ENCODE peak calls at places on chromosomes 6 and 20, in ten cellular contexts. M is adipocyte; B is CD4-positive, alpha-beta memory T cell; W is heart right ventricle; C is H7; L is CD8-positive, alpha-beta T cell; R is cardiac muscle cell; Q is stomach; H is aorta; S is Peyer's patch. Z is an unnamed sample. For H3K27me3, the result is how much of the 10 kb centered on the place peaks cover.

GRCh38 chr20:20520776-20521175 is 152.9 kb downstream of the INSM1 start:
- DNase-seq in Q (no peak), B (no peak), H (no peak), L (no peak), C (no peak), M (peak), R (peak), W (no peak), S (no peak), Z (no peak)

GRCh38 chr6:161044335-161044734 is 52.8 kb downstream of the MAP3K4 start:
- DNase-seq in Q (no peak), S (no peak), B (no peak), C (no peak), M (no peak), W (no peak), H (no peak), L (no peak), R (no peak), Z (no peak)

GRCh38 chr6:11263185-11263817 is 30.8 kb upstream of the NEDD9 start:
- DNase-seq in M (peak), S (no peak), L (no peak), Q (peak), R (peak), C (no peak), W (peak), H (peak), B (no peak), Z (peak)

GRCh38 chr6:140047321-140047720 is 672.9 kb upstream of the CITED2 start:
- DNase-seq in H (no peak), W (no peak), L (no peak), B (no peak), C (no peak), S (no peak), Q (no peak), R (no peak), M (no peak), Z (no peak)

GRCh38 chr6:42363906-42364859 is 87.5 kb downstream of the TRERF1 start:
- DNase-seq in R (no peak), H (no peak), W (no peak), S (no peak), L (no peak), C (no peak), B (no peak), M (no peak), Q (no peak), Z (peak)

GRCh38 chr6:121838842-121839241 is 403.4 kb downstream of the GJA1 start:
- DNase-seq in C (no peak), S (no peak), W (peak), R (peak), M (no peak), L (no peak), B (no peak), Q (no peak), H (no peak), Z (no peak)

GRCh38 chr6:108492131-108492766 is 68.5 kb upstream of the FOXO3 start:
- DNase-seq in H (no peak), B (peak), C (peak), L (no peak), M (peak), W (peak), Q (no peak), R (peak), S (no peak), Z (peak)

GRCh38 chr6:117548797-117549301 is 53.5 kb downstream of the GOPC start:
- DNase-seq in B (peak), S (no peak), W (no peak), H (no peak), R (peak), Q (no peak), M (peak), L (peak), C (no peak), Z (no peak)

GRCh38 chr6:143759666-143760065 is 81.9 kb downstream of the PHACTR2 start:
- DNase-seq in C (no peak), W (no peak), M (peak), S (no peak), L (no peak), B (no peak), Q (no peak), H (no peak), R (peak), Z (no peak)
- H3K27me3 ChIP-seq in C (under half), W (under half), M (under half), S (under half), L (under half), B (under half), Q (under half), H (under half), R (under half), Z (under half)

GRCh38 chr6:50816115-50816675 is 2.5 kb upstream of the TFAP2B start:
- DNase-seq in Q (peak), M (peak), H (peak), R (peak), W (peak), L (peak), B (peak), C (peak), S (peak), Z (peak)

GRCh38 chr6:50818673-50819072 is at the start of gene TFAP2B:
- DNase-seq in Q (no peak), H (no peak), L (no peak), S (no peak), W (no peak), R (no peak), M (no peak), C (no peak), B (no peak), Z (no peak)

GRCh38 chr6:50819527-50819905 is 845 bp downstream of the TFAP2B start:
- DNase-seq in R (peak), B (no peak), Q (no peak), C (peak), S (no peak), H (peak), M (peak), W (no peak), L (no peak), Z (no peak)

GRCh38 chr6:50816947-50817637 is 1.6 kb upstream of the TFAP2B start:
- DNase-seq in W (no peak), H (no peak), S (no peak), R (no peak), M (no peak), L (no peak), B (no peak), C (no peak), Q (no peak), Z (no peak)

GRCh38 chr6:50817638-50817950 is 1.1 kb upstream of the TFAP2B start:
- DNase-seq in L (no peak), H (no peak), Q (no peak), M (no peak), S (no peak), C (no peak), W (no peak), B (no peak), R (no peak), Z (no peak)
- H3K27me3 ChIP-seq in L (under half), H (under half), Q (under half), M (half or more), S (under half), C (half or more), W (half or more), B (under half), R (half or more), Z (under half)

GRCh38 chr20:62598761-62599194 is 43.5 kb upstream of the SLCO4A1 start:
- DNase-seq in M (no peak), L (no peak), H (no peak), S (no peak), W (no peak), C (no peak), Q (peak), B (no peak), R (no peak), Z (peak)
- H3K27me3 ChIP-seq in M (under half), L (under half), H (under half), S (under half), W (under half), C (under half), Q (under half), B (under half), R (under half), Z (under half)

GRCh38 chr6:1629316-1629715 is 19.6 kb downstream of the FOXC1 start:
- DNase-seq in Q (no peak), L (no peak), W (no peak), C (no peak), H (no peak), M (no peak), R (no peak), B (no peak), S (peak), Z (no peak)
- H3K27me3 ChIP-seq in Q (under half), L (under half), W (under half), C (under half), H (under half), M (under half), R (under half), B (under half), S (under half), Z (under half)

GRCh38 chr6:33623895-33624381 is 2.8 kb downstream of the ITPR3 start:
- DNase-seq in L (no peak), S (no peak), W (no peak), B (no peak), H (no peak), Q (peak), R (no peak), C (peak), M (no peak), Z (peak)

GRCh38 chr6:33620584-33621395 is at the start of gene ITPR3:
- DNase-seq in W (peak), R (peak), H (no peak), L (peak), S (peak), C (peak), M (peak), B (peak), Q (peak), Z (peak)

GRCh38 chr6:33621396-33622388 is 570 bp downstream of the ITPR3 start:
- DNase-seq in R (no peak), M (peak), C (peak), S (peak), W (peak), Q (peak), H (no peak), B (peak), L (peak), Z (peak)

GRCh38 chr6:33624856-33625255 is 3.7 kb downstream of the ITPR3 start:
- DNase-seq in Q (no peak), C (no peak), B (no peak), H (no peak), R (no peak), L (no peak), M (no peak), S (no peak), W (no peak), Z (no peak)

DNA sequence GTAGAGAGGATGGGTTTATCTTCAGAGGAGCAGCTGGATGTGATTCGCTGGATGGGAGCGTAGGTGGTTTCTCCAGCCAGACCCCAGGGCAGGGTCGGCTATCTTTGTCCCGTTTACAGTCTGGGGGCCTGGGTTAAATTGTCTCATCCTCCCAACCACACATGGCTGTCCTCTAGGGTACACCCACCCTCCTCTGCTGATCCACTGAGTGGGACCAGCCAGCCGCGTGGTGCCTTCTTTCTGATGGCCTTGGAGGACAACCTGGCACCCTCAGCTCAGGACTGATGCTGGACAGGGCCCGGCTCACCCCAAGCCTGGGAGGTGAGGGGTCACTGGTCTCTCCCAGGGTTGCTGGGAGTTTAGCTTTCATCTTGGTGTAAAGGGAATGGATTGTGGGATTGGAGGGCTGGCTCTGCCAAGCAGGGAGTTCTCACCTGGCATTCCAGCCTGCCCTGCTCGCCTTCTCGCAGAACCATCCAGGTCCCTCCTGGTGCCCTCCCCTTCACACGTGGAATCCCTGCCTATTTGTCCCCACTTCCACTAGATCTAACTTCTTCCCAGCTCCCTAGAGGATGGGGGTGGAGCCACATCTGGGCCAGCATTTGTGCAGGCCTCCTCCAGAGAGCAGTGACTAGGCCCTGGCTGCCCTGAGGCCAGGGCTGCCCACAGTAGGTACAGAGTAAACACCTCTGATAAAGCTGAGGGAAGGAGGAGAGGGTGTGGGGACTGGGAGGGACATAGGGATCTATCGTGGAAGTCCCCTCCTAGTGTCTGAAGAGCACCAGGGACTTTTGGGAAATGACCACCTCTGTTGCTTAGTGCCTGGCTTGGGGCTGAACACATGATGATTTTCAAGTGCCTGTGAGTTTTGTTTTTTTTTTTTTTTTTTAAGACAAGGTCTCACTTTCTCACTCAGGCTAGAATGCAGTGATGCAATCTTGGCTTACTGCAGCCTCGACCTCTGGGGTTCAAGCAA is 1.6 kb downstream of the ITPR3 start:
- DNase-seq in C (peak), S (no peak), M (peak), L (no peak), W (no peak), Q (peak), B (no peak), R (no peak), H (no peak), Z (peak)
- H3K27me3 ChIP-seq in C (under half), S (under half), M (under half), L (under half), W (under half), Q (under half), B (under half), R (half or more), H (under half), Z (under half)

GRCh38 chr6:8301502-8301901 is 133.8 kb downstream of the SLC35B3 start:
- DNase-seq in B (no peak), Q (no peak), R (no peak), L (no peak), H (no peak), W (no peak), C (no peak), M (no peak), S (no peak), Z (no peak)
- H3K27me3 ChIP-seq in B (under half), Q (under half), R (under half), L (under half), H (under half), W (under half), C (under half), M (under half), S (under half), Z (under half)

GRCh38 chr20:4602297-4602631 is 119.4 kb upstream of the PRND start:
- DNase-seq in S (no peak), H (no peak), Q (no peak), R (no peak), W (no peak), L (no peak), M (no peak), B (no peak), C (no peak), Z (no peak)

GRCh38 chr20:4603724-4604123 is 118.0 kb upstream of the PRND start:
- DNase-seq in H (no peak), R (no peak), C (no peak), M (no peak), B (no peak), Q (no peak), L (no peak), S (no peak), W (no peak), Z (peak)

GRCh38 chr20:4606046-4606445 is 115.7 kb upstream of the PRND start:
- DNase-seq in M (no peak), H (no peak), L (no peak), S (no peak), R (no peak), C (no peak), W (no peak), B (no peak), Q (no peak), Z (no peak)

GRCh38 chr20:4605166-4605565 is 116.5 kb upstream of the PRND start:
- DNase-seq in C (no peak), S (no peak), W (no peak), H (no peak), R (no peak), L (no peak), M (no peak), Q (no peak), B (no peak), Z (no peak)

DNA sequence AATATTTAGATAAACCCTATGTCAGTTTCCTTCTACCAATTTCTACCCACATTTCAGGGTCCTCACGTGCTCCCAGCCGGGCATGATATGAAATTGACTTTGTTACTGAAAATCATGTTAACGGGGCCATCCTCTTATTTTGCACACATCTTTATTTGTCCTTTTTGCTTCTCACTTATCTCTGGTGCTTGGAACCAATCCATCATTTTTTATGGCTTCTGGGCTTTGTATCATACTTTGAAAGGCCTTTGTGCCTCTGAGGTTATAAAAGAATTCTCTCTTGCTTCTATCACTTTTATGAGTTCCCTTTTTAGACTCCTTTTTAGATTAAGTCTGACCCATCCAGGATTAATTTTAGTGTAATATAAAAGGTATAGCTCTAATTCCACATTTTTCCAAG is 117.1 kb upstream of the PRND start:
- DNase-seq in M (no peak), L (no peak), C (no peak), R (no peak), B (no peak), W (no peak), Q (no peak), S (no peak), H (no peak), Z (peak)
- H3K27me3 ChIP-seq in M (under half), L (under half), C (under half), R (under half), B (under half), W (under half), Q (under half), S (under half), H (under half), Z (under half)

DNA sequence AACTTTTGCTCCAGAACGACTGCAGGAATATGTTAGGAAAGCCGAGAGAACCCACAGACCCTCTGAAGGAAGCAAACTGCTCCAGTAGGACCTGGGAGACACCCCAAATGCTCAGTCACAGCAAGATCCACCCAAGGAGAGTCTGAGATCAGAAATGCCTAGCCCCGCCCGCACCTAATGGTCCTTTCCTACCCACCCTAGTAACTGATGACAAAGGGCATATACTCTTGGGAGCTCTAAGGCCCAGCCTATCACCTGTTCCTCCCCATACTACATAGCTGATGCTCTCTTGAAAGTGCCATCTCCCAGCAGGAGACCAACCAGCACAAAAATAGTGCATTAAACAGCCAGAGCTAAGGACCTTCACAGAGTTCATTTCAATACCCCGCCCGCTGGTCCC is 67.6 kb downstream of the CD2AP start:
- DNase-seq in W (no peak), B (no peak), M (no peak), S (no peak), H (no peak), R (no peak), L (no peak), Q (no peak), C (no peak), Z (no peak)
- H3K27me3 ChIP-seq in W (under half), B (under half), M (under half), S (under half), H (under half), R (under half), L (under half), Q (under half), C (under half), Z (under half)

DNA sequence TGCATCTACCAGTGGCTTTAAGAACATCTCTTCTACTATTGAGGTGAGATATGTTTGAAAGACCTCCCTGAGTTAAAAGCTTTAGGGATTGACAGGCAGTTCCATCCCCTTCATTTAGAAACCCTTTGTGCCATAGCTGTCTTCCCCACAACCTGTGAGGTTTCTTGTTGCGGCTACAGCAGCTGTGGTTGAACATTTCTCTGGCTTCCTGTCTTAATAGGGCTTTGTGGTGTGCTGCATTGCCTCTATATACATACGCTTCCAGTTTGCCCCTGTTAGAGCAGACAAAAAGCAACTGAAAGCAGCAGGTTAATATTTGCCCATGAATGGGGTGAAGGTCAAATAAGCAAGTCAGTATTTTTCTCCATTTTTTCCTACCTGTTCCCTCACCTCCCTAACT is 210.2 kb downstream of the TMEM200A start:
- DNase-seq in C (no peak), Q (no peak), R (no peak), W (no peak), M (no peak), B (peak), L (peak), H (no peak), S (no peak), Z (peak)
- H3K27me3 ChIP-seq in C (under half), Q (under half), R (under half), W (under half), M (under half), B (under half), L (under half), H (under half), S (under half), Z (under half)

GRCh38 chr6:38901802-38902522 is 146.6 kb upstream of the GLP1R start:
- DNase-seq in S (no peak), M (no peak), Q (no peak), L (no peak), B (no peak), R (no peak), H (no peak), W (no peak), C (peak), Z (no peak)

DNA sequence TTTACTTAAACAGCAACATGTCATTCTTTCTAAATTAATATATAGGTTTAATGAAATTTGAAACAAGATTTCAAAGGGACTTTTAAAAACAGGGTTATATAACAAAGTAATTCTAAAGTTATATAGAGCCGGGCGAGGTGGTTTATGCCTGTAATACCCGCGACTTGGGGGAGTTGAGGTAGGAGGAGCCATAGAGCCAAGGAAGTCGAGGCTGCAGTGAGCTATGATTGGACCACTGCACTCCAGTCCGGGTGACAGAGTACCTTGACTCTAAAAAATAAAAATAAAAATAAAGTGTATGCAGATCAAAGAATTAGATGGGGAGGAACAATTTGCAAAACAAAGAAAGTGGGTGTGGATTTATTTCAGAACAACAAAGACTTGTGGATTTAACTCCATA is 151.1 kb upstream of the GLP1R start:
- DNase-seq in H (no peak), B (no peak), Q (no peak), C (peak), L (no peak), M (no peak), R (no peak), S (no peak), W (no peak), Z (no peak)
- H3K27me3 ChIP-seq in H (under half), B (under half), Q (under half), C (under half), L (under half), M (under half), R (under half), S (under half), W (under half), Z (under half)

Z was measured in small intestine.